ENCODE peak calls at places on chromosomes 6 and 20, in nine cellular contexts. Z, U, T, K, C, W, B, Y and S are unnamed samples.

GRCh38 chr20:9514461-9515210 is at the start of gene LAMP5:
- DNase-seq in Z (peak; percentile 47), B (no peak), C (peak; percentile 90), T (no peak), Y (no peak), U (no peak), K (peak; percentile 61), W (no peak), S (no peak)

GRCh38 chr20:56418385-56418861 is 6.4 kb downstream of the CASS4 start:
- DNase-seq in U (no peak), C (no peak), K (no peak), Z (no peak), T (no peak), W (no peak), Y (no peak), B (no peak), S (no peak)

GRCh38 chr6:24149836-24150235 is 23.8 kb downstream of the NRSN1 start:
- DNase-seq in Z (no peak), T (no peak), B (no peak), Y (no peak), C (no peak), U (no peak), W (no peak), K (no peak), S (no peak)

GRCh38 chr20:7703436-7703835 is 236.8 kb downstream of the HAO1 start:
- DNase-seq in W (peak; percentile 23), Y (no peak), B (no peak), T (no peak), Z (no peak), U (no peak), C (no peak), K (no peak), S (no peak)

GRCh38 chr6:156889986-156890385 is 112.8 kb downstream of the ARID1B start:
- DNase-seq in K (no peak), B (no peak), C (no peak), T (no peak), Y (no peak), W (no peak), U (no peak), Z (no peak), S (no peak)

GRCh38 chr20:22452442-22453011 is 131.8 kb downstream of the FOXA2 start:
- DNase-seq in U (no peak), W (no peak), Y (no peak), C (no peak), B (no peak), Z (no peak), T (no peak), K (no peak), S (no peak)

GRCh38 chr6:84392292-84392691 is 164.8 kb upstream of the CEP162 start:
- DNase-seq in W (no peak), B (no peak), K (no peak), U (no peak), Z (no peak), Y (no peak), T (no peak), C (no peak), S (no peak)

GRCh38 chr6:151412905-151413304 is 21.5 kb upstream of the ZBTB2 start:
- DNase-seq in B (no peak), T (no peak), W (no peak), K (no peak), Z (no peak), C (no peak), Y (no peak), U (no peak), S (no peak)

GRCh38 chr20:37194616-37195015 is 15.3 kb upstream of the MROH8 start:
- DNase-seq in U (no peak), Z (no peak), K (no peak), Y (no peak), C (no peak), W (no peak), T (no peak), B (no peak), S (no peak)

GRCh38 chr20:37193226-37193625 is 13.9 kb upstream of the MROH8 start:
- DNase-seq in U (no peak), Z (no peak), K (no peak), Y (no peak), B (no peak), T (no peak), C (no peak), W (no peak), S (no peak)

GRCh38 chr20:37193821-37194220 is 14.5 kb upstream of the MROH8 start:
- DNase-seq in Y (no peak), C (no peak), T (no peak), Z (no peak), B (no peak), W (no peak), U (no peak), K (no peak), S (no peak)

GRCh38 chr20:37190354-37190753 is 11.0 kb upstream of the MROH8 start:
- DNase-seq in W (no peak), Y (no peak), T (no peak), K (no peak), U (no peak), C (no peak), B (no peak), Z (no peak), S (no peak)

GRCh38 chr20:37192137-37192854 is 12.9 kb upstream of the MROH8 start:
- DNase-seq in Z (peak; percentile 86), C (peak; percentile 80), K (peak; percentile 87), T (peak; percentile 89), W (peak; percentile 73), U (peak; percentile 90), Y (peak; percentile 95), B (peak; percentile 86), S (peak; percentile 40)
- H3K36me3 ChIP-seq in Z (peaks cover 33% of the 10 kb centered on the region), C (peaks cover 6% of the 10 kb centered on the region), K (peaks cover 81% of the 10 kb centered on the region), T (no peaks in the 10 kb centered on the region), W (peaks cover 87% of the 10 kb centered on the region), U (peaks cover 11% of the 10 kb centered on the region), Y (no peaks in the 10 kb centered on the region), B (peaks cover 15% of the 10 kb centered on the region), S (peaks cover 7% of the 10 kb centered on the region)

DNA sequence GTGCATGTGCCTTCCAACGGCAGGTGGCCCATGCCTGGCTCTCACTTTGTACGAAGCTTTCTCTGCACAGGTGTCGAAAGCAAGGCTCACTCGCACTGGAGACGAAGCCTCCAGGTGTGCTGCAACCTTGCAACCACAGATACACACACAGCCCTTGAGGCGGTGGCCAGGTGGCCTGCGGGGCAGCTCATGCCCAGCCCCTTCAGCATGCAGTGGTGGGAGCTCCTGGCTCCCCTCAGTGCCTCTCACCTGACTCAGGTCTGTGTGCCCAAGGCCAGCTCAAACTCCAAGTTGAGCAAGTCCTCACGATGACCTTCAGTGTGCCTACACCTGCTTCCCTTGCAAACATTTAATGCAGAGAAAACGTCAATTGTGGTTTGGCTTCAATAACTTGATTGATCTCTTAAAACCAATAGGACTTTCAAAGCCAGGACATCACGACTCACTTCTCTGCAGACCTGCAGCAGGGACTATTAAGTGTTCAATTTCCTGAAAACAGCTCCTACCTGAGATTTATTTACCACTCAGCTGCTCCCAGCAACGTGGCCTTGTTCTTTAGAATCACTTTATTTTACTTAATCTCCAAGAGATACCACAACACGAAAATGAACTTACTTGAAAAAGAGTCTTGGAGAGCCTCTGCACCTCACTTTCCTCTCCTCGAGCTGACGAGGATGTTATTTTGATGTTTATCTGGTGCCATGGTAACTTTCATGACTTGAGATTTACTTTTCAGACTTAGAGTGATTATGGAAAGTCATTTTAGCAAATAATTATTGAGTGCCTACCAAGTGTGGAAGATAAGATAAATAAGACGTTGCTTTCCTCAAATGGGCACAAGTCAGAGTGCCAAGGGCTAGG is 86.3 kb downstream of the SLC22A23 start:
- DNase-seq in C (peak; percentile 28), B (no peak), Y (peak; percentile 49), W (no peak), Z (no peak), T (no peak), U (no peak), K (no peak), S (no peak)
- TF ChIP-seq CTCF in C (no peak), B (no peak), Y (no peak), W (no peak), Z (no peak), T (no peak), U (no peak), K (no peak), S (no peak)

GRCh38 chr20:2692036-2692885 is at the start of gene EBF4:
- DNase-seq in Z (peak; percentile 58), W (peak; percentile 7), U (peak; percentile 56), C (peak; percentile 51), T (peak; percentile 74), K (no peak), Y (peak; percentile 41), B (no peak), S (no peak)

GRCh38 chr20:2690718-2691117 is 1.9 kb upstream of the EBF4 start:
- DNase-seq in Y (no peak), T (no peak), B (no peak), W (no peak), Z (no peak), U (no peak), K (no peak), C (no peak), S (no peak)

GRCh38 chr20:2691127-2691526 is 1.5 kb upstream of the EBF4 start:
- DNase-seq in Y (no peak), K (no peak), Z (no peak), T (no peak), U (no peak), B (no peak), C (no peak), W (no peak), S (no peak)

GRCh38 chr20:2692886-2693285 is 306 bp downstream of the EBF4 start:
- DNase-seq in Z (no peak), T (no peak), C (no peak), Y (no peak), B (no peak), W (peak; percentile 24), K (no peak), U (no peak), S (no peak)

DNA sequence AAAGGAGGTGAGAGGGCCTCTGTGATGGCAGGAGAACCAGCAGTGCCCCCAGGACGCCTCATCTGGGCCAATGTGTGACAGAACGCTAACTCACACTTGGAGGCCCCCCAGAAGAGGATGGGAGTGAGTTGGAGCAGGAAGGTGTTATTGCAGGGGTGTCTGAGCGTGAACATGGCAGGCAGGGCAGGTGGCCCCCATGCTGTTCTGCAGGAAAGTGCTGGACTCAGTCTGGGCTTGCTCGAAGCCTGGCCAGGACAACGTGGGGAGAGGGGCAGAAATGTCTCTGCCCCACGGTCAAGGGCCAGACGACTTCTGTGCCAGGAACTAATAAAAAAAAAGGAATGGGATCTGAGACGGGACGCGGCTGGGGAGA is 931 bp upstream of the EBF4 start:
- DNase-seq in Z (no peak), C (no peak), Y (no peak), W (no peak), T (no peak), K (no peak), B (no peak), U (no peak), S (no peak)
- H3K4me3 ChIP-seq in Z (peak overlapping the region; percentile 56), C (peak overlapping the region; percentile 56), Y (no peak overlapping the region), W (no peak overlapping the region), T (no peak overlapping the region), K (no peak overlapping the region), B (peak overlapping the region; percentile 54), U (peak overlapping the region; percentile 72), S (peak overlapping the region; percentile 83)

GRCh38 chr6:148868901-148869300 is 122.1 kb downstream of the UST start:
- DNase-seq in Y (no peak), W (no peak), C (peak; percentile 50), B (no peak), T (no peak), K (no peak), Z (no peak), U (no peak), S (no peak)

GRCh38 chr6:148869589-148869988 is 122.8 kb downstream of the UST start:
- DNase-seq in K (peak; percentile 82), C (no peak), B (no peak), Z (no peak), T (no peak), U (no peak), W (no peak), Y (no peak), S (no peak)

GRCh38 chr6:148867851-148868250 is 121.0 kb downstream of the UST start:
- DNase-seq in T (no peak), Z (no peak), B (no peak), C (no peak), Y (no peak), W (no peak), K (no peak), U (no peak), S (no peak)

GRCh38 chr6:148866657-148867268 is 119.9 kb downstream of the UST start:
- DNase-seq in W (peak; percentile 4), U (no peak), T (no peak), Z (no peak), C (no peak), B (no peak), Y (no peak), K (no peak), S (no peak)

GRCh38 chr6:148868314-148868713 is 121.5 kb downstream of the UST start:
- DNase-seq in K (no peak), U (no peak), Z (no peak), W (no peak), B (no peak), T (no peak), Y (no peak), C (no peak), S (no peak)
- H3K36me3 ChIP-seq in K (no peaks in the 10 kb centered on the region), U (no peaks in the 10 kb centered on the region), Z (no peaks in the 10 kb centered on the region), W (no peaks in the 10 kb centered on the region), B (no peaks in the 10 kb centered on the region), T (no peaks in the 10 kb centered on the region), Y (no peaks in the 10 kb centered on the region), C (no peaks in the 10 kb centered on the region), S (no peaks in the 10 kb centered on the region)